ENCODE peak calls at places on chromosomes 1 and 21, in six cellular contexts. L, D, M, S, W and A are unnamed samples. For H3K4me1, the result is how much of the 10 kb centered on the place peaks cover.

GRCh38 chr1:182649041-182649440 is 35.3 kb downstream of the RGS8 start:
- DNase-seq in L (no peak), D (no peak), M (peak), S (no peak), W (no peak), A (no peak)

GRCh38 chr1:61318319-61319125 is 236.2 kb downstream of the NFIA start:
- DNase-seq in L (no peak), D (no peak), M (no peak), S (peak), W (peak), A (peak)

GRCh38 chr1:115890618-115891017 is 49.7 kb upstream of the NHLH2 start:
- DNase-seq in L (no peak), D (no peak), M (no peak), S (no peak), W (no peak), A (peak)

GRCh38 chr1:163872067-163872466 is 550.3 kb downstream of the NUF2 start:
- DNase-seq in L (no peak), D (no peak), M (no peak), S (peak), W (no peak), A (no peak)

GRCh38 chr1:14970115-14970798 is 183.3 kb upstream of the TMEM51 start:
- DNase-seq in L (peak), D (no peak), M (peak), S (peak), W (peak), A (peak)

GRCh38 chr1:8846263-8846662 is 28.8 kb upstream of the RERE start:
- DNase-seq in L (no peak), D (no peak), M (no peak), S (no peak), W (no peak), A (no peak)

GRCh38 chr21:39182484-39183271 is 573 bp downstream of the PSMG1 start:
- DNase-seq in L (no peak), D (no peak), M (no peak), S (peak), W (no peak), A (peak)

GRCh38 chr1:149936992-149937705 is 470 bp upstream of the MTMR11 start:
- DNase-seq in L (peak), D (no peak), M (no peak), S (peak), W (no peak), A (peak)

GRCh38 chr1:170114916-170115315 is 30.8 kb upstream of the NTMT2 start:
- DNase-seq in L (no peak), D (no peak), M (no peak), S (peak), W (no peak), A (peak)

GRCh38 chr1:15100369-15101111 is 53.0 kb upstream of the TMEM51 start:
- DNase-seq in L (peak), D (peak), M (peak), S (peak), W (no peak), A (peak)

GRCh38 chr21:27258756-27259429 is 292.0 kb upstream of the ADAMTS5 start:
- DNase-seq in L (no peak), D (no peak), M (no peak), S (no peak), W (no peak), A (no peak)

GRCh38 chr1:93340090-93340489 is 5.6 kb upstream of the DR1 start:
- DNase-seq in L (no peak), D (no peak), M (no peak), S (no peak), W (no peak), A (no peak)
- H3K4me3 ChIP-seq in L (no peak), D (no peak), M (no peak), S (no peak), W (no peak), A (no peak)

DNA sequence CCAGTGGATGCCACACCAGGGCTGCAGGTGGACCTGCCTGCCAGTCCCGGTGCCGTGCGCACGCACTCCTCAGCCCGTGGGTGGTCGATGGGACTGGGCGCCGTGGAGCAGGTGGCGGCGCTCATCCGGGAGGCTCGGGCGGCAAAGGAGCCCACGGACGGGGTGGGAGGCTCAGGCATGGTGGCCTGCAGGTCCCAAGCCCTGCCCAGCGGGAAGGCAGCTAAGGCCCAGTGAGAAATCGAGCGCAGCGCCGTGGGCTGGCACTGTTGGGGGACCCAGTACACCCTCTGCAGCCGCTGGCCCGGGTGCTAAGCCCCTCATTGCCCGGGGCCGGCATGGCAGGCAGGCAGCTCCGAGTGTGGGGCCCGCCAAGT is 1171.8 kb upstream of the B3GALT2 start:
- DNase-seq in L (no peak), D (no peak), M (no peak), S (no peak), W (no peak), A (no peak)
- H3K4me1 ChIP-seq in L (under half), D (under half), M (under half), S (under half), W (under half), A (under half)

GRCh38 chr1:159058751-159059150 is 17.8 kb downstream of the AIM2 start:
- DNase-seq in L (no peak), D (no peak), M (no peak), S (no peak), W (no peak), A (no peak)
- TF ChIP-seq CTCF in L (no peak), D (no peak), M (no peak), S (no peak), W (no peak), A (no peak)

GRCh38 chr21:34076835-34077234 is 3.5 kb downstream of the MRPS6 start:
- DNase-seq in L (no peak), D (no peak), M (no peak), S (no peak), W (no peak), A (no peak)
- H3K4me3 ChIP-seq in L (no peak), D (no peak), M (no peak), S (no peak), W (no peak), A (no peak)